ENCODE peak calls at places on chromosomes 12 and 14, in four cellular contexts. H is IMR-90, E is A549, M is GM12878. Z is an unnamed sample.

GRCh38 chr12:121167951-121168350 is 35.3 kb downstream of the P2RX7 start:
- DNase-seq in H (no peak), M (no peak), E (no peak), Z (no peak)

GRCh38 chr12:124684496-124684895 is 117.1 kb upstream of the NCOR2 start:
- DNase-seq in H (peak; percentile 11), E (no peak), M (no peak), Z (no peak)

GRCh38 chr12:22271036-22271435 is 63.5 kb downstream of the ST8SIA1 start:
- DNase-seq in E (peak; percentile 21), M (no peak), H (peak; percentile 87), Z (no peak)

GRCh38 chr12:96501139-96501741 is 11.9 kb downstream of the CFAP54 start:
- DNase-seq in E (peak; percentile 84), M (peak; percentile 69), H (peak; percentile 61), Z (no peak)

GRCh38 chr12:55724226-55724939 is 4.2 kb downstream of the RDH5 start:
- DNase-seq in E (peak; percentile 82), M (no peak), H (peak; percentile 69), Z (peak; percentile 65)

GRCh38 chr14:99255621-99256482 is 16.1 kb downstream of the BCL11B start:
- DNase-seq in M (no peak), H (no peak), E (no peak), Z (no peak)

GRCh38 chr12:106245767-106246166 is 2.1 kb downstream of the CKAP4 start:
- DNase-seq in M (no peak), H (peak; percentile 54), E (peak; percentile 81), Z (no peak)

GRCh38 chr12:67447180-67447579 is 178.0 kb downstream of the CAND1 start:
- DNase-seq in E (no peak), M (no peak), H (no peak), Z (no peak)

GRCh38 chr14:72638021-72638420 is 255.9 kb downstream of the DPF3 start:
- DNase-seq in M (no peak), H (peak; percentile 95), E (peak; percentile 41), Z (no peak)

GRCh38 chr12:57430117-57430930 is 519 bp downstream of the R3HDM2 start:
- DNase-seq in M (no peak), H (peak; percentile 34), E (no peak), Z (peak; percentile 70)

GRCh38 chr14:50612795-50613194 is 52.9 kb downstream of the ATL1 start:
- DNase-seq in M (no peak), E (no peak), H (no peak), Z (no peak)

GRCh38 chr12:104788848-104789271 is 169.2 kb downstream of the SLC41A2 start:
- DNase-seq in E (no peak), H (no peak), M (no peak), Z (no peak)

GRCh38 chr14:95529242-95529641 is 5.6 kb upstream of the GLRX5 start:
- DNase-seq in H (no peak), E (no peak), M (no peak), Z (no peak)

GRCh38 chr14:95526483-95527391 is 8.1 kb upstream of the GLRX5 start:
- DNase-seq in E (no peak), H (peak; percentile 45), M (no peak), Z (no peak)

GRCh38 chr14:95524706-95525512 is 8.5 kb upstream of the SYNE3 start:
- DNase-seq in E (no peak), H (peak; percentile 71), M (no peak), Z (no peak)

GRCh38 chr14:95525999-95526398 is 8.9 kb upstream of the GLRX5 start:
- DNase-seq in E (no peak), H (no peak), M (no peak), Z (no peak)

GRCh38 chr14:95527392-95528002 is 7.4 kb upstream of the GLRX5 start:
- DNase-seq in E (peak; percentile 44), H (peak; percentile 84), M (no peak), Z (no peak)
- TF ChIP-seq BHLHE40 in E (no peak), H (no peak), M (no peak), Z (no peak)

GRCh38 chr12:93704625-93705024 is 27.4 kb downstream of the CRADD start:
- DNase-seq in M (no peak), E (no peak), H (no peak), Z (no peak)

GRCh38 chr12:93707836-93708235 is 30.7 kb downstream of the CRADD start:
- DNase-seq in H (peak; percentile 34), M (no peak), E (peak; percentile 59), Z (no peak)

GRCh38 chr12:93706387-93706786 is 29.2 kb downstream of the CRADD start:
- DNase-seq in E (no peak), M (no peak), H (no peak), Z (no peak)

GRCh38 chr12:93705237-93705636 is 28.1 kb downstream of the CRADD start:
- DNase-seq in M (no peak), H (no peak), E (no peak), Z (no peak)

DNA sequence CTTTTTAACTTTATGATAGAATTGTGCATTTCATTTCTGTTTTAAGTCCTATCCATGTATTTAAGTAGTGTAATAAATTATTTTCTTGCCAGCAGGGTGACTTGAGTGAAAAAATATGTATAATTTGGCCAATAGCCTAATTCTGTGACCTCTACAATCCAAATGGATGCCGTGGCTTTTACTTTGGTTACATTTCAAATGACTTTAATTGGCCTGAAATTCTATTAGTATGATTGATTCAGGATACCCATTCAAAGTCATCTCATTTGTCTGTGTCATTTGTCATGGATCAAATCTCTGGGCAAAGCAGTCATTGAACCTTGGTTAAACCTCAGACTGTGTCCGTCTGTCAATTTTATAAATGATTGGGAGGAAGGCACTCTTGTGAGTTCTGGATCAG is 29.6 kb downstream of the CRADD start:
- DNase-seq in E (no peak), M (no peak), H (peak; percentile 29), Z (no peak)
- TF ChIP-seq BHLHE40 in E (no peak), M (no peak), H (no peak), Z (no peak)

GRCh38 chr12:85713368-85713767 is 122.8 kb downstream of the RASSF9 start:
- DNase-seq in H (no peak), E (no peak), M (no peak), Z (no peak)
- TF ChIP-seq BHLHE40 in H (no peak), E (no peak), M (no peak), Z (no peak)

GRCh38 chr12:32000373-32001005 is 41.3 kb downstream of the RESF1 start:
- DNase-seq in E (no peak), H (no peak), M (no peak), Z (no peak)

GRCh38 chr12:31999692-32000091 is 40.5 kb downstream of the RESF1 start:
- DNase-seq in E (no peak), M (no peak), H (peak; percentile 1), Z (no peak)

GRCh38 chr12:32005496-32006125 is 46.4 kb downstream of the RESF1 start:
- DNase-seq in M (no peak), E (no peak), H (no peak), Z (no peak)

GRCh38 chr12:32003654-32004053 is 44.4 kb downstream of the RESF1 start:
- DNase-seq in H (no peak), E (no peak), M (no peak), Z (no peak)

GRCh38 chr12:32002848-32003493 is 43.8 kb downstream of the RESF1 start:
- DNase-seq in E (no peak), H (no peak), M (no peak), Z (no peak)
- TF ChIP-seq BHLHE40 in E (no peak), H (no peak), M (no peak), Z (no peak)

GRCh38 chr12:110819646-110820045 is 27.1 kb upstream of the CCDC63 start:
- DNase-seq in E (no peak), H (no peak), M (no peak), Z (no peak)

GRCh38 chr12:110824342-110824741 is 22.4 kb upstream of the CCDC63 start:
- DNase-seq in H (no peak), E (no peak), M (no peak), Z (no peak)

GRCh38 chr12:110821917-110822316 is 24.9 kb upstream of the CCDC63 start:
- DNase-seq in E (no peak), M (no peak), H (no peak), Z (no peak)

GRCh38 chr12:110825530-110825929 is 21.3 kb upstream of the CCDC63 start:
- DNase-seq in M (no peak), E (no peak), H (no peak), Z (no peak)

GRCh38 chr12:110822821-110823415 is 23.9 kb upstream of the CCDC63 start:
- DNase-seq in E (no peak), M (peak; percentile 2), H (no peak), Z (no peak)
- TF ChIP-seq BHLHE40 in E (no peak), M (peak; percentile 42), H (no peak), Z (no peak)

GRCh38 chr14:89720076-89720687 is 234.3 kb downstream of the EFCAB11 start:
- DNase-seq in H (no peak), M (no peak), E (no peak), Z (no peak)

GRCh38 chr14:89721991-89722390 is 232.5 kb downstream of the EFCAB11 start:
- DNase-seq in M (no peak), H (no peak), E (peak; percentile 4), Z (no peak)

GRCh38 chr14:89721330-89721729 is 233.2 kb downstream of the EFCAB11 start:
- DNase-seq in E (no peak), H (no peak), M (no peak), Z (no peak)

GRCh38 chr14:89720741-89721315 is 233.7 kb downstream of the EFCAB11 start:
- DNase-seq in E (no peak), M (peak; percentile 50), H (no peak), Z (no peak)

GRCh38 chr14:89723930-89724915 is 230.3 kb downstream of the EFCAB11 start:
- DNase-seq in H (no peak), M (no peak), E (no peak), Z (no peak)
- TF ChIP-seq BHLHE40 in H (no peak), M (no peak), E (no peak), Z (no peak)

GRCh38 chr12:100133200-100133599 is 9.5 kb downstream of the BLTP3B start:
- DNase-seq in E (no peak), M (no peak), H (no peak), Z (no peak)

GRCh38 chr12:100123316-100124095 is 19.2 kb downstream of the BLTP3B start:
- DNase-seq in M (no peak), H (no peak), E (no peak), Z (no peak)

GRCh38 chr12:100127766-100128508 is 14.7 kb downstream of the BLTP3B start:
- DNase-seq in H (peak; percentile 82), E (no peak), M (no peak), Z (no peak)

DNA sequence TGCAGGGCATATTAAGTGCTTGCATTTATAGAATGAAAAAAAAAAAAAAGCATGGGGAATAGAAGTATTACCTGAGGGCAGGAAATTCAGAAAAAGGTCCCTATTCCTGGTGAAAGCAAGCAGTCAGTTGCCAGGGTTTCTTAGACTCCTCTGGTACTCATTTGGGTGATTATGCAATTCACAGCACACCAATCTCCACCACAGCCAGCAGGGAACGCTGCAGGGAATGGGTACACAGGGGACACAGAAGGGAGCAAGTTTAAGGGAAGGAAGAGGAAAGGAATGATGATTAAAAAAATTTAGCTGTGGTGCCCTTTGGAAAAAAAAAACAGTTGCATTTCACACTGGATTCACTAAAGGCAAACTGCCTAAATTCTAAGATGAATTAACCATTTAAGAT is 14.2 kb downstream of the BLTP3B start:
- DNase-seq in M (no peak), H (peak; percentile 41), E (peak; percentile 58), Z (peak; percentile 53)
- TF ChIP-seq BHLHE40 in M (no peak), H (no peak), E (no peak), Z (no peak)

Z was measured in HEK293T.